ENCODE peak calls at places on chromosomes 3 and 15, in five cellular contexts. L, Z, O, F and N are unnamed samples.

GRCh38 chr3:179898024-179898423 is 138.7 kb downstream of the PEX5L start:
- DNase-seq in L (no peak), Z (peak), O (peak), F (peak), N (peak)

GRCh38 chr15:29631076-29632070 is 190.9 kb downstream of the TJP1 start:
- DNase-seq in O (no peak), L (no peak), Z (no peak), F (peak), N (no peak)

GRCh38 chr15:84992157-84992940 is 10.7 kb downstream of the PDE8A start:
- DNase-seq in L (no peak), O (peak), F (no peak), Z (peak), N (no peak)

GRCh38 chr3:36969085-36969484 is 23.8 kb downstream of the EPM2AIP1 start:
- DNase-seq in Z (no peak), L (no peak), F (no peak), O (no peak), N (no peak)

GRCh38 chr3:27708246-27708645 is 13.9 kb downstream of the EOMES start:
- DNase-seq in F (no peak), Z (no peak), O (no peak), L (no peak), N (no peak)

GRCh38 chr3:11603628-11604027 is 40.1 kb downstream of the VGLL4 start:
- DNase-seq in L (no peak), O (no peak), Z (no peak), F (no peak), N (no peak)

GRCh38 chr3:8929860-8930259 is 33.4 kb downstream of the RAD18 start:
- DNase-seq in L (no peak), O (no peak), Z (no peak), F (no peak), N (no peak)

GRCh38 chr3:79729096-79729495 is 38.7 kb downstream of the ROBO1 start:
- DNase-seq in O (no peak), Z (no peak), L (no peak), F (peak), N (peak)

GRCh38 chr15:35928847-35929246 is 382.9 kb upstream of the DPH6 start:
- DNase-seq in F (no peak), O (no peak), Z (no peak), L (peak), N (no peak)

GRCh38 chr3:183437060-183437459 is 8.6 kb upstream of the MCF2L2 start:
- DNase-seq in F (no peak), L (no peak), Z (no peak), O (no peak), N (no peak)

GRCh38 chr3:119148493-119149180 is 2.7 kb downstream of the TEX55 start:
- DNase-seq in F (no peak), O (no peak), Z (no peak), L (no peak), N (no peak)

GRCh38 chr15:39692464-39693327 is 89.9 kb downstream of the FSIP1 start:
- DNase-seq in O (no peak), F (peak), L (no peak), Z (no peak), N (no peak)

GRCh38 chr3:84440306-84440705 is 518.5 kb upstream of the CADM2 start:
- DNase-seq in L (no peak), Z (no peak), O (no peak), F (no peak), N (no peak)

GRCh38 chr3:139202226-139202958 is 141.4 kb upstream of the MRPS22 start:
- DNase-seq in Z (peak), O (peak), F (peak), L (no peak), N (no peak)

GRCh38 chr3:190516416-190516815 is 2.5 kb downstream of the IL1RAP start:
- DNase-seq in F (no peak), O (no peak), Z (no peak), L (no peak), N (no peak)

GRCh38 chr15:40902605-40903561 is 8.6 kb downstream of the VPS18 start:
- DNase-seq in F (no peak), O (no peak), Z (no peak), L (no peak), N (no peak)

GRCh38 chr15:57227899-57228298 is 148.4 kb upstream of the CGNL1 start:
- DNase-seq in L (no peak), F (peak), Z (no peak), O (no peak), N (no peak)

GRCh38 chr15:101258238-101259144 is 6.6 kb upstream of the CHSY1 start:
- DNase-seq in Z (peak), F (peak), O (peak), L (peak), N (peak)

GRCh38 chr15:79540551-79540950 is 108.4 kb downstream of the MINAR1 start:
- DNase-seq in O (peak), Z (no peak), F (no peak), L (no peak), N (peak)

DNA sequence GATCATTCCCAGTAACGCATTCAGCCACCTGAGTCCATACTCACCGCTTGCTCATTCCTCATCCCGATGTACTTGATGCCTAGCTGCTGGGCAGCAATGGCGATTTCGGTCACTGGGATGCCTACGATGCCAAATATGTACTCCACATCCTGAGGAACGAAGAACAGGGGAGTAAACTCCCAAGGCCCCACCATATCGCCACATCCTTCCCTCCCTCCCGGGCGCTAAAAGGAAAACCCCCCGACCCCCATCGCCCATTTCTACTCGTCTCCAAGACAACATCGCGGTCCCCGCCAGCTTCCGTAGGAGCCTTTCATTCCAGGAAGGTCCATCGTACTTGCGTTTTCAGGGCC is 347 bp downstream of the HACL1 start:
- DNase-seq in Z (no peak), L (no peak), F (no peak), O (peak), N (no peak)
- TF ChIP-seq FOXM1 in Z (no peak), L (no peak), F (no peak), O (no peak), N (no peak)

DNA sequence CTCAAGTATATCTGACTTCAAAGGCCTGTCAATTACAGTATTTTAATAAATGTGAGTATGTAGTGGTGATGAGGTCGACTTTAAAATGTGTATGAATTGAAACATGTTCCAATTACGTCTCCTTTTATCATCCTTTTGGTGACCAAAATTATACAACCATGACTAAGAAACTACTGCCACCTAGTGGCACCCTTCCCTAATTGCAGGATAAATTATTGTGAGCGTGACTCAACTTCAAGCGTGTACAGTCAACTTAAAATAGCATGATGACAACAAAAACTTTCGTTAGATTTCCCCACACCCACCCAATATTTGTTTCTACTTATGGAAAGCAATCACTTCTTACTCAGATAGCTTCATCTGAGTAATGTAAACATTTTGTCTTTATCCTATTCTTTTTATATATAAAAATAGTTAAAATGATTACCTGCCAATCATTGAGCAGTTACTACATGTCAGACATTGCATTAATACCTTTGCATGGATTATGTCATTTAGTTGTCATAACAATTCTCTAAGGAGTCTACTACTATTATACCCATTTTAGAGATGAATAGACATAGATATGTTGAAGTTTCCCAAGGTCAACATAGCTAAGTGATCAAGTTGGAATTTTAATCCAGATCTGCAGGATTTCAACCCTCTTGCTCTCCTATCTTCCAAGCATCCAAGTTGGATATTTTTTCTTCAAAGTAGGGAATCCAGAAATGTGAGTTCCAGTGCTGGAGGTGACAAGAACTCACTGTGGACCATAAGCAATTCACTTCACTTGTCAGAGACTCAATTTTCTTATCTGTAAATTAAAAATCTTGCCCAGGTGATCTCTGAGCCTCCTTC is 106.0 kb downstream of the MEX3B start:
- DNase-seq in Z (peak), O (peak), L (no peak), F (peak), N (peak)
- TF ChIP-seq FOXM1 in Z (no peak), O (no peak), L (no peak), F (no peak), N (no peak)

DNA sequence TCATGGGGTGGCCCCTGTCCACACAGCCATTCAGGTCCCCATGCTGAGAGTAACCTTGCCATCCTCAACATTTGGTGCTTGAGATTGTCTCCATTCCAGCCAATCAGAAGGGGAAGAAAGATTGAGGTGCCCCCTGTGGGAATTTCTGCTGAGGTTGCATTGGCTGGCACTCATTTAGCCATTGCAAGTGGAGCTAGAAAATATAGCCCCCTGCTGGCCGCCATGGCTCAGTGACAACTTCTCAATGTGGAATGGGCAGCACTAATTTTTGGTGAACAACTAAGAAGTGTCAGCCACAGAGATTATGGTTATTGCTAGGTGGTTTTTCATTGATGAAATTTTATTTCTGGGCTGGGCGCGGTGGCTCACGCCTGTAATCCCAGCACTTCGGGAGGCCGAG is 22.0 kb downstream of the COL6A6 start:
- DNase-seq in O (peak), L (no peak), F (peak), Z (peak), N (peak)
- TF ChIP-seq FOXM1 in O (no peak), L (no peak), F (no peak), Z (no peak), N (no peak)

GRCh38 chr3:82999777-83000176 is 1238.3 kb upstream of the GBE1 start:
- DNase-seq in L (no peak), O (no peak), Z (no peak), F (no peak), N (no peak)

GRCh38 chr3:83003917-83004316 is 1242.5 kb upstream of the GBE1 start:
- DNase-seq in Z (no peak), L (no peak), O (no peak), F (no peak), N (no peak)

GRCh38 chr3:83002869-83003445 is 1241.5 kb upstream of the GBE1 start:
- DNase-seq in Z (no peak), O (no peak), F (no peak), L (no peak), N (no peak)
- TF ChIP-seq FOXM1 in Z (no peak), O (no peak), F (no peak), L (no peak), N (no peak)